ENCODE peak calls at places on chromosomes 7 and 10, in four cellular contexts. I is HepG2, E is H1, B is K562. L is an unnamed sample.

GRCh38 chr10:50622497-50623298 is 1.1 kb downstream of the SGMS1 start:
- DNase-seq in I (no peak), E (no peak), B (peak; percentile 46), L (peak; percentile 65)

GRCh38 chr7:135257790-135258189 is 24.2 kb downstream of the STRA8 start:
- DNase-seq in I (peak; percentile 79), E (no peak), B (no peak), L (no peak)

GRCh38 chr7:124575181-124575580 is 190.4 kb downstream of the GPR37 start:
- DNase-seq in I (no peak), E (no peak), B (no peak), L (no peak)

GRCh38 chr10:121302541-121303180 is 295.6 kb downstream of the FGFR2 start:
- DNase-seq in I (no peak), E (no peak), B (no peak), L (no peak)

GRCh38 chr10:128268015-128268722 is 141.9 kb upstream of the MKI67 start:
- DNase-seq in I (peak; percentile 33), E (peak; percentile 85), B (peak; percentile 45), L (peak; percentile 25)

GRCh38 chr10:44961931-44962750 is 2.5 kb downstream of the RASSF4 start:
- DNase-seq in I (no peak), E (peak; percentile 38), B (no peak), L (no peak)

GRCh38 chr7:143948733-143949132 is 5.9 kb upstream of the OR2F1 start:
- DNase-seq in I (no peak), E (no peak), B (no peak), L (no peak)

GRCh38 chr7:80736371-80736770 is 97.9 kb downstream of the CD36 start:
- DNase-seq in I (no peak), E (no peak), B (no peak), L (no peak)

GRCh38 chr10:125206618-125207017 is 46.3 kb upstream of the CTBP2 start:
- DNase-seq in I (no peak), E (no peak), B (no peak), L (no peak)

GRCh38 chr7:17090751-17091150 is 207.7 kb upstream of the AHR start:
- DNase-seq in I (no peak), E (no peak), B (no peak), L (no peak)

GRCh38 chr10:95260397-95260881 is 30.4 kb downstream of the PDLIM1 start:
- DNase-seq in I (peak; percentile 84), E (peak; percentile 28), B (no peak), L (peak; percentile 37)

GRCh38 chr10:43058716-43059335 is 18.0 kb upstream of the RET start:
- DNase-seq in I (no peak), E (no peak), B (no peak), L (no peak)

GRCh38 chr7:134374291-134374690 is 57.6 kb upstream of the SLC35B4 start:
- DNase-seq in I (peak; percentile 66), E (no peak), B (no peak), L (no peak)

GRCh38 chr7:86939197-86939814 is 120.1 kb downstream of the ELAPOR2 start:
- DNase-seq in I (peak; percentile 67), E (no peak), B (peak; percentile 42), L (peak; percentile 87)

GRCh38 chr7:1810521-1810920 is 140.4 kb downstream of the ELFN1 start:
- DNase-seq in I (no peak), E (no peak), B (no peak), L (no peak)

GRCh38 chr10:107800061-107800460 is 635.6 kb upstream of the SORCS1 start:
- DNase-seq in I (no peak), E (no peak), B (no peak), L (no peak)

GRCh38 chr10:56178210-56178609 is 182.8 kb downstream of the ZWINT start:
- DNase-seq in I (no peak), E (no peak), B (no peak), L (no peak)

GRCh38 chr10:127228195-127228785 is 31.9 kb upstream of the INSYN2A start:
- DNase-seq in I (peak; percentile 23), E (no peak), B (no peak), L (no peak)

GRCh38 chr10:122733450-122733849 is 33.8 kb upstream of the C10orf120 start:
- DNase-seq in I (no peak), E (no peak), B (no peak), L (no peak)

GRCh38 chr10:30747633-30748032 is 118.1 kb upstream of the LYZL2 start:
- DNase-seq in I (no peak), E (no peak), B (no peak), L (no peak)

GRCh38 chr10:27448926-27449325 is 55.2 kb upstream of the RAB18 start:
- DNase-seq in I (peak; percentile 4), E (no peak), B (no peak), L (no peak)

GRCh38 chr7:132141109-132141508 is 435.2 kb downstream of the PLXNA4 start:
- DNase-seq in I (no peak), E (no peak), B (no peak), L (no peak)

GRCh38 chr7:87067788-87068187 is 8.3 kb upstream of the ELAPOR2 start:
- DNase-seq in I (no peak), E (no peak), B (no peak), L (no peak)

GRCh38 chr7:84697506-84697905 is 489.4 kb downstream of the SEMA3D start:
- DNase-seq in I (no peak), E (no peak), B (no peak), L (peak; percentile 81)

GRCh38 chr7:155483868-155484325 is 26.0 kb downstream of the EN2 start:
- DNase-seq in I (no peak), E (no peak), B (no peak), L (no peak)

GRCh38 chr7:78489423-78489822 is 690.9 kb downstream of the PHTF2 start:
- DNase-seq in I (no peak), E (no peak), B (no peak), L (no peak)

GRCh38 chr10:6766061-6766460 is 186.0 kb upstream of the PRKCQ start:
- DNase-seq in I (no peak), E (no peak), B (no peak), L (no peak)

GRCh38 chr10:14953452-14954000 is 370 bp downstream of the DCLRE1C start:
- DNase-seq in I (no peak), E (no peak), B (peak; percentile 62), L (peak; percentile 62)

GRCh38 chr7:54541941-54542618 is at the start of gene VSTM2A:
- DNase-seq in I (no peak), E (peak; percentile 79), B (no peak), L (peak; percentile 1)

GRCh38 chr10:116787893-116788665 is 45.7 kb upstream of the HSPA12A start:
- DNase-seq in I (peak; percentile 41), E (peak; percentile 98), B (peak; percentile 49), L (peak; percentile 62)

GRCh38 chr7:18177815-18178660 is 150.4 kb upstream of the PRPS1L1 start:
- DNase-seq in I (peak; percentile 48), E (no peak), B (peak; percentile 86), L (no peak)

GRCh38 chr10:95655571-95656290 is 780 bp downstream of the ALDH18A1 start:
- DNase-seq in I (peak; percentile 16), E (no peak), B (peak; percentile 17), L (peak; percentile 62)

GRCh38 chr7:17584822-17585221 is 286.4 kb downstream of the AHR start:
- DNase-seq in I (no peak), E (no peak), B (no peak), L (no peak)

GRCh38 chr10:59770689-59771088 is 17.4 kb upstream of the MRLN start:
- DNase-seq in I (no peak), E (no peak), B (no peak), L (no peak)

GRCh38 chr10:70512149-70512611 is 33.6 kb downstream of the PALD1 start:
- DNase-seq in I (no peak), E (no peak), B (no peak), L (no peak)

GRCh38 chr7:5827755-5828154 is 46.3 kb upstream of the RNF216 start:
- DNase-seq in I (peak; percentile 25), E (peak; percentile 61), B (peak; percentile 24), L (peak; percentile 16)

DNA sequence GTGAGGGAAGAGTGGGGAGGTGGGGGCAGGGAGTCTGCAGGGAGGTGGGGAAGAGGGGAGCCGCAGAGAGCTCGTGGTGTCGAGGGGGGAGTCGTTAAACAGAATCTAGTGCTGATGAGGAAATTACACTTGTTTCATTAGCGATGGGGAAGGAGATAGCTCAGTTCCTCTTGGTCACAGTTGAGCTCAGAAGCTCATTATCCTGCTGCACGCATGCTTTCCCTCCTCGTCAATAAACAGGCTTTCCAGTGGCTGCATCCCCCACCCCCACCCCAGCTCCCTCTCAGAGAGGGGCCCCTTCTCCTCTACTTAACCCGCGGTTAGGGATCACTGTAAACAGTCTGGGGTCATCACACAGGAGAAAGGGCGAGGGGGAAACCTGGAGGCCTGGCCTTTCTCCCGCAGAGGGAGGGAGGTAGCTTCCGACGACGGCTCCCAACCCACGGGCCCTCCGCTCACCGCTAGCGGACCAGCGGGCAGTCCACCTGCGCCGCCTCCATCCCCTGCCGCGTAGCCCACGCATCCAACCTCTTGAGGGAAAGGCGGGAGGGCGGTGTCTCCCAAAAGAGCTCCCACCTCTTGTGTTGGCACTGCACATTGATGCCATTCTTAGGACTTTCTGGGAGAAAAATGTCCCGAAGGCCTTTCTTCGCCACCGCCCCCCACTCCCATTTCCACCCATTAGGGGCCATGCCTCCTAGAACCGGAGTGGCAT is 80.7 kb downstream of the PAX2 start:
- DNase-seq in I (no peak), E (no peak), B (no peak), L (no peak)
- H3K9ac ChIP-seq in I (no peak overlapping the region), E (no peak overlapping the region), B (no peak overlapping the region), L (no peak overlapping the region)

GRCh38 chr7:74051629-74052410 is 23.8 kb downstream of the ELN start:
- DNase-seq in I (peak; percentile 56), E (peak; percentile 81), B (peak; percentile 75), L (no peak)
- TF ChIP-seq JUN in I (no peak), E (no peak), B (peak; percentile 20), L (no peak)

DNA sequence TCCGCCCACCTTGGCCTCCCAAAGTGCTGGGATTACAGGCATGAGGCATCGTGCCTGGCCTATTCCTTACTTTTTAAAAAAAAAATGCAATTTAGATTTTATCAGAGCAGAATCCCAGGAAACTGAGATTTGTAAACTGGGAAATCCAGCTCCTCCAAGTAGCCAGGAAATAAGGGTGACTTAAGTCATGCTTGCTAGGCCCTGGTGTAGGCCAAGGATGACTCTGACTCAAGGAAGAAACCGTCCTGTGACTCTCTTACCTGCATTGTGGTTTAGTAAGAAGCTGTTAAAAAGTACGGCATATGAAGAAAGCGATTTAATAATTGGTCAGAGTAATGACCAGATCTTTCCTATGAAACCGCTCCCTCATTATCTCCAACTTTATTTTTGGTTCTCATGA is 10.2 kb downstream of the PFKP start:
- DNase-seq in I (no peak), E (no peak), B (no peak), L (no peak)
- H3K79me2 ChIP-seq in I (no peaks in the 10 kb centered on the region), E (peaks cover 86% of the 10 kb centered on the region), B (peaks cover 88% of the 10 kb centered on the region), L (peaks cover 91% of the 10 kb centered on the region)

DNA sequence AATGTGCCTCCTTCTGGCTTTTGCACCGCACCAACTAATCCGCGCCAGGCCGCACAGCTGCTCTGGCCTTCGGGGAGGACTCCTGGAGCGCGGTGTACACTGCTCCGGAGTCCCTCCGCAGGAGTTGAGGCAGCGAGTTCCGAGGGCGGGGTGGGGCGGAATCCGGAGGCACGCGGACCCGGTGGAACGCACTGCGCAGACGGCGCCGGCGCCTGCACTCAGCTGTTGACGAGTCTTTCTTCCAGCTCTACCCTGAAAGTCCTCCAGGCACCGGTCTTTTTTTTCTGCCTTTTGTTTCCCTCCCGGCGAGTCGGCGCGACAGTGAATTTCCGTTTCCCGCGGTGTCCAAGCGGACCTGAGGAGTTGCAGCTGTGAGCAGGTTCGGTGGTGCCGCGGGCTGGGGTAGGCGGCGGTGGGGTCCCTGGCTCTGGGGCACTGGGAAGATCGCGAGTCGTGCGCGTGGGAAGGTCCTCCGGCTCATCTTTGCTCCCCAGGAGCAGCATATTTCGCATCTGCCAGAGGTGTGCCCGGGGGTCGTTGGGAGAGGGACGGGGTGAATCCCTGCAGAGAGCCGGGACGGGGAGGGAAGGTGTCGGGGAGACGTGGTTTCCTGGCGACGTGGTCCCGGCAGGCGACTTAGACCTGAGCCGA is 44.1 kb downstream of the SFTPD start:
- DNase-seq in I (no peak), E (peak; percentile 80), B (peak; percentile 16), L (peak; percentile 82)
- H3K9ac ChIP-seq in I (no peak overlapping the region), E (peak overlapping the region; percentile 67), B (peak overlapping the region; percentile 65), L (peak overlapping the region; percentile 77)

GRCh38 chr10:62083868-62084267 is 182.4 kb downstream of the ARID5B start:
- DNase-seq in I (no peak), E (no peak), B (peak; percentile 32), L (peak; percentile 77)
- TF ChIP-seq JUN in I (no peak), E (no peak), B (no peak), L (no peak)

L was measured in endothelial cell of umbilical vein.